ENCODE peak calls at places on chromosomes 5 and 9, in nine cellular contexts. J is activated naive CD4-positive, alpha-beta T cell treated with anti-CD3 and anti-CD28 coated beads for 36 hours; A is stimulated activated CD4-positive, alpha-beta T cell treated with anti-CD3 and anti-CD28 coated beads, TNF-alpha, amount 100 ng/mL, for 4 hours; R is ovary; Z is T-helper 9 cell; X is T-helper 22 cell; F is NCI-H748 treated with DMSO at 0.1 percent for 48 hours; D is prostate gland; B is AG08396. M is an unnamed sample.

GRCh38 chr5:448766-449090 is 5.8 kb downstream of the EXOC3 start:
- DNase-seq in J (peak; percentile 1), A (no peak), R (no peak), Z (no peak), X (no peak), F (no peak), D (no peak), B (no peak), M (no peak)

GRCh38 chr5:164301708-164302107 is 796.3 kb downstream of the MAT2B start:
- DNase-seq in J (no peak), A (no peak), R (no peak), Z (no peak), X (no peak), F (no peak), D (no peak), B (no peak), M (no peak)

GRCh38 chr5:62093981-62094380 is 212.0 kb upstream of the KIF2A start:
- DNase-seq in J (no peak), A (no peak), R (no peak), Z (no peak), X (no peak), F (peak; percentile 92), D (no peak), B (peak; percentile 43), M (no peak)

GRCh38 chr9:112097712-112098688 is 77.1 kb downstream of the SUSD1 start:
- DNase-seq in J (peak; percentile 83), A (peak; percentile 13), R (peak; percentile 52), Z (peak; percentile 60), X (peak; percentile 19), F (peak; percentile 63), D (peak; percentile 31), B (peak; percentile 76), M (peak; percentile 61)

GRCh38 chr9:101463397-101463796 is 27.8 kb upstream of the ALDOB start:
- DNase-seq in J (no peak), A (no peak), R (no peak), Z (no peak), X (no peak), F (no peak), D (no peak), B (no peak), M (no peak)

GRCh38 chr5:73093943-73094342 is 26.4 kb upstream of the TMEM171 start:
- DNase-seq in J (peak; percentile 28), A (no peak), R (no peak), Z (no peak), X (no peak), F (no peak), D (no peak), B (no peak), M (no peak)

GRCh38 chr5:154395407-154396106 is 50.2 kb upstream of the SAP30L start:
- DNase-seq in J (no peak), A (no peak), R (no peak), Z (no peak), X (no peak), F (no peak), D (no peak), B (no peak), M (peak; percentile 57)

GRCh38 chr9:126301196-126301595 is 25.4 kb upstream of the MVB12B start:
- DNase-seq in J (no peak), A (no peak), R (no peak), Z (no peak), X (no peak), F (no peak), D (no peak), B (no peak), M (no peak)

GRCh38 chr9:129702563-129702962 is 37.1 kb downstream of the PRRX2 start:
- DNase-seq in J (no peak), A (no peak), R (no peak), Z (no peak), X (no peak), F (no peak), D (peak; percentile 22), B (peak; percentile 81), M (no peak)

GRCh38 chr9:83445703-83446102 is 92.5 kb downstream of the FRMD3 start:
- DNase-seq in J (no peak), A (no peak), R (no peak), Z (no peak), X (no peak), F (no peak), D (no peak), B (no peak), M (no peak)

GRCh38 chr9:21580636-21581353 is 98.7 kb upstream of the IFNE start:
- DNase-seq in J (no peak), A (no peak), R (no peak), Z (no peak), X (no peak), F (no peak), D (peak; percentile 34), B (no peak), M (no peak)